ENCODE peak calls at places on chromosomes 12 and 14, in seven cellular contexts. D is SK-N-DZ; N is NCI-H1105 treated with DMSO at 0.1 percent for 48 hours; B is activated CD8-positive, alpha-beta memory T cell treated with anti-CD3 and anti-CD28 coated beads, Interleukin-2, amount 50 U/mL, for 48 hours; X is MCF 10A; G is activated CD4-positive, alpha-beta T cell treated with anti-CD3 and anti-CD28 coated beads, Interleukin-2, amount 50 U/mL, for 24 hours; O is aorta. Y is an unnamed sample.

GRCh38 chr12:98868076-98868475 is 223.0 kb downstream of the APAF1 start:
- DNase-seq in D (no peak), N (no peak), G (no peak), O (no peak), B (no peak), X (no peak), Y (no peak)

GRCh38 chr14:23577004-23577681 is 1.4 kb downstream of the JPH4 start:
- DNase-seq in B (no peak), G (no peak), N (no peak), O (no peak), X (no peak), D (peak; percentile 48), Y (no peak)

GRCh38 chr12:12803186-12803585 is 10.0 kb upstream of the DDX47 start:
- DNase-seq in X (peak; percentile 99), D (no peak), N (no peak), O (no peak), G (peak; percentile 37), B (no peak), Y (no peak)

GRCh38 chr14:26841361-26841760 is 243.5 kb upstream of the NOVA1 start:
- DNase-seq in X (peak; percentile 16), D (no peak), B (no peak), G (no peak), N (no peak), O (no peak), Y (no peak)

GRCh38 chr14:34299360-34299759 is 162.7 kb downstream of the SPTSSA start:
- DNase-seq in B (no peak), G (no peak), N (no peak), D (no peak), O (no peak), X (no peak), Y (no peak)

GRCh38 chr12:42696424-42697149 is 107.0 kb upstream of the PRICKLE1 start:
- DNase-seq in N (no peak), D (no peak), X (peak; percentile 95), G (no peak), B (no peak), O (peak; percentile 82), Y (peak; percentile 90)

GRCh38 chr12:48782457-48783395 is 6.2 kb downstream of the ADCY6 start:
- DNase-seq in G (no peak), O (no peak), D (no peak), X (no peak), N (no peak), B (no peak), Y (no peak)

GRCh38 chr12:53591301-53592206 is 34.6 kb downstream of the ATF7 start:
- DNase-seq in G (no peak), X (no peak), N (no peak), D (peak; percentile 32), O (no peak), B (no peak), Y (no peak)

GRCh38 chr14:74417201-74417600 is 8.8 kb downstream of the SYNDIG1L start:
- DNase-seq in D (no peak), G (no peak), X (no peak), O (no peak), B (no peak), N (no peak), Y (no peak)

GRCh38 chr12:57309420-57309819 is 58.4 kb upstream of the STAC3 start:
- DNase-seq in X (no peak), G (no peak), D (no peak), B (no peak), N (no peak), O (no peak), Y (no peak)

GRCh38 chr12:21221778-21222177 is 90.8 kb downstream of the SLCO1B1 start:
- DNase-seq in B (no peak), X (no peak), G (no peak), O (no peak), N (peak; percentile 77), D (no peak), Y (no peak)

GRCh38 chr12:49891012-49891411 is 12.7 kb downstream of the FAIM2 start:
- DNase-seq in D (no peak), N (no peak), B (no peak), G (no peak), X (no peak), O (no peak), Y (no peak)

GRCh38 chr14:31270196-31270772 is 62.7 kb upstream of the HECTD1 start:
- DNase-seq in G (no peak), D (no peak), B (peak; percentile 54), O (no peak), X (peak; percentile 17), N (no peak), Y (no peak)

GRCh38 chr14:36604757-36605505 is 22.5 kb upstream of the NKX2-8 start:
- DNase-seq in N (peak; percentile 86), G (peak; percentile 20), X (peak; percentile 90), B (no peak), O (no peak), D (peak; percentile 61), Y (no peak)

GRCh38 chr12:115251727-115252126 is 567.8 kb upstream of the TBX3 start:
- DNase-seq in B (no peak), X (peak; percentile 7), N (no peak), O (no peak), G (no peak), D (no peak), Y (no peak)

GRCh38 chr12:63037721-63038120 is 102.8 kb upstream of the PPM1H start:
- DNase-seq in G (no peak), B (no peak), O (no peak), X (no peak), N (peak; percentile 92), D (no peak), Y (no peak)

GRCh38 chr14:87483651-87484260 is 509.2 kb downstream of the GALC start:
- DNase-seq in B (no peak), X (peak; percentile 44), O (no peak), D (no peak), N (no peak), G (no peak), Y (no peak)

GRCh38 chr12:11877869-11878780 is 192.6 kb upstream of the BCL2L14 start:
- DNase-seq in N (peak; percentile 67), X (peak; percentile 86), O (no peak), G (no peak), B (no peak), D (no peak), Y (no peak)

GRCh38 chr12:4051616-4052015 is 178.4 kb upstream of the PARP11 start:
- DNase-seq in G (no peak), D (no peak), B (no peak), X (no peak), O (no peak), N (no peak), Y (no peak)

GRCh38 chr12:106248849-106249371 is 1.1 kb upstream of the CKAP4 start:
- DNase-seq in X (no peak), B (no peak), G (peak; percentile 39), O (no peak), D (no peak), N (no peak), Y (no peak)

GRCh38 chr12:102300824-102301461 is 103.3 kb upstream of the PMCH start:
- DNase-seq in G (no peak), N (peak; percentile 19), B (no peak), D (peak; percentile 29), O (no peak), X (peak; percentile 63), Y (no peak)